ENCODE peak calls at places on chromosomes 7 and 10, in eight cellular contexts. H is IMR-90, I is esophagus squamous epithelium, O is body of pancreas, M is adrenal gland, Q is A549, A is sigmoid colon, J is right lobe of liver. W is an unnamed sample.

GRCh38 chr10:43123361-43124093 is 14.7 kb upstream of the CSGALNACT2 start:
- DNase-seq in H (no peak), I (no peak), O (no peak), M (no peak), Q (no peak), A (no peak), J (no peak), W (no peak)

GRCh38 chr10:133274751-133275682 is 1.7 kb downstream of the ADAM8 start:
- DNase-seq in H (no peak), I (no peak), O (no peak), M (no peak), Q (no peak), A (no peak), J (no peak), W (no peak)

GRCh38 chr7:30348083-30348560 is 63.7 kb downstream of the ZNRF2 start:
- DNase-seq in H (peak; percentile 88), I (no peak), O (no peak), M (peak; percentile 11), Q (peak; percentile 23), A (no peak), J (no peak), W (no peak)

GRCh38 chr10:9605231-9605630 is 1412.4 kb upstream of the CELF2 start:
- DNase-seq in H (no peak), I (no peak), O (no peak), M (no peak), Q (no peak), A (no peak), J (no peak), W (no peak)

GRCh38 chr10:124003481-124004371 is 89.7 kb downstream of the CHST15 start:
- DNase-seq in H (no peak), I (no peak), O (no peak), M (no peak), Q (no peak), A (peak; percentile 61), J (no peak), W (no peak)

GRCh38 chr10:88800152-88801125 is 2.1 kb upstream of the LIPM start:
- DNase-seq in H (peak; percentile 72), I (no peak), O (no peak), M (no peak), Q (no peak), A (no peak), J (no peak), W (no peak)

GRCh38 chr10:110357252-110357780 is 52.6 kb upstream of the SMNDC1 start:
- DNase-seq in H (peak; percentile 99), I (no peak), O (no peak), M (no peak), Q (no peak), A (no peak), J (no peak), W (no peak)

GRCh38 chr7:28078036-28078901 is 102.3 kb downstream of the JAZF1 start:
- DNase-seq in H (peak; percentile 62), I (no peak), O (peak; percentile 50), M (peak; percentile 56), Q (peak; percentile 37), A (no peak), J (no peak), W (peak; percentile 54)

GRCh38 chr10:11516419-11516721 is 95.1 kb downstream of the USP6NL start:
- DNase-seq in H (no peak), I (no peak), O (no peak), M (no peak), Q (no peak), A (no peak), J (no peak), W (no peak)

GRCh38 chr7:69942557-69942956 is 344.3 kb downstream of the AUTS2 start:
- DNase-seq in H (no peak), I (no peak), O (no peak), M (no peak), Q (no peak), A (no peak), J (no peak), W (no peak)

GRCh38 chr10:112517381-112517976 is 70.5 kb downstream of the VTI1A start:
- DNase-seq in H (no peak), I (no peak), O (peak; percentile 18), M (peak; percentile 15), Q (no peak), A (no peak), J (no peak), W (no peak)

GRCh38 chr7:73519867-73520672 is 2.0 kb downstream of the BAZ1B start:
- DNase-seq in H (peak; percentile 3), I (no peak), O (peak; percentile 15), M (no peak), Q (no peak), A (no peak), J (no peak), W (no peak)

GRCh38 chr10:124239134-124239533 is 145.7 kb upstream of the CHST15 start:
- DNase-seq in H (no peak), I (no peak), O (no peak), M (no peak), Q (no peak), A (peak; percentile 60), J (peak; percentile 17), W (no peak)

GRCh38 chr7:28086198-28086597 is 94.4 kb downstream of the JAZF1 start:
- DNase-seq in H (no peak), I (no peak), O (no peak), M (no peak), Q (no peak), A (no peak), J (no peak), W (no peak)

GRCh38 chr7:49803812-49804211 is 30.4 kb downstream of the VWC2 start:
- DNase-seq in H (no peak), I (no peak), O (no peak), M (no peak), Q (no peak), A (no peak), J (no peak), W (no peak)
- TF ChIP-seq POLR2A in H (no peak), I (no peak), O (no peak), M (no peak), Q (no peak), A (no peak), J (no peak), W (no peak)

DNA sequence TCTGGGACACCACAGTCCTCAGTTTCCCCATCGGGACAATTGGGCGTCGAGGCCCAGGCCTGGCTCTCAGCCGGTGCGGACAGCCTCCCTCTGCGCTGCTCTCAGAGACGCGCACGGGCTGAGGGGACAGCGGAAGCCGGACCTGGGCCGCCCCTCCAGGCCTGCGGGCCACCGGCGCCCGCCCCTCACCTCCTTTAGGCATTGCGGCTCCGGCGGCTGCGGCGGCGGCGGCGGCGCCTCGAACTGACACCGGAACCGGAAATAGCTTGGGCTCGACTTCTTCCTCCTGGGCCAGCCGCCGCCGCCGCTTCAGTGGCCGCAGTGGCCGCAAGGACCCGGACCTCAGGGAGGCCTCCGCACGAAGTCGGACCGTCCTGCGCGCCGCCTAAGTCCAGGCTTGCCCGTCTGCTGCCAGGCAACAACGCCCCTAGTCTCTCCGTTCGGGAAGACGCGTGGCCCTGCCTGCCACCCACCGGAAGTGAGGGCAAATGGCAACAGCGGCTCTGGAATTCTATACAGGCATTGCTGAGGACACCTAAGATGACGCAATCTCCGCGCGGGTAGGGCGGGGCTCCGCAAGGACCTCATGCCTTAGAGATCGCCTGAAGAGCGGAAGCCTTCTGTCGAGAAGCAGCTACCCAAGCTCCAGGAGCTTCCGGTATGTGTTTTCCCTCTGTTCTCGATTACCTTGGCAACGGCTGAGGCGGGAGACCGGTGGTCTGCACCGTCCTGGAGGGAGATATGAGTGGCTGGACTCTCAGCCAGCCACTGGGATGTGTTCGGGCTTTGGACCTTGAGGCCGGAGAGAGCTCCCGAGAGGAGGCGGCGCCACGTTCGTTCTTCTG is at the start of the genes BUD31 and PDAP1:
- DNase-seq in H (peak; percentile 95), I (peak; percentile 67), O (peak; percentile 92), M (peak; percentile 96), Q (peak; percentile 96), A (peak; percentile 97), J (peak; percentile 95), W (peak; percentile 84)
- TF ChIP-seq POLR2A in H (peak; percentile 95), I (peak; percentile 72), O (peak; percentile 95), M (peak; percentile 94), Q (peak; percentile 86), A (peak; percentile 81), J (peak; percentile 91), W (peak; percentile 50)

GRCh38 chr7:98400538-98401427 is at the start of gene BAIAP2L1:
- DNase-seq in H (peak; percentile 49), I (peak; percentile 11), O (peak; percentile 99), M (peak; percentile 94), Q (peak; percentile 67), A (peak; percentile 67), J (peak; percentile 96), W (no peak)
- TF ChIP-seq POLR2A in H (no peak), I (no peak), O (peak; percentile 51), M (peak; percentile 68), Q (peak; percentile 57), A (no peak), J (peak; percentile 70), W (no peak)

GRCh38 chr7:140176811-140177702 is at the start of gene KDM7A:
- DNase-seq in H (peak; percentile 91), I (peak; percentile 70), O (peak; percentile 93), M (peak; percentile 93), Q (peak; percentile 72), A (peak; percentile 95), J (peak; percentile 96), W (peak; percentile 84)
- TF ChIP-seq POLR2A in H (peak; percentile 85), I (peak; percentile 93), O (peak; percentile 85), M (peak; percentile 89), Q (peak; percentile 65), A (no peak), J (peak; percentile 95), W (peak; percentile 88)

GRCh38 chr10:96089670-96090462 is 40.2 kb upstream of the ZNF518A start:
- DNase-seq in H (peak; percentile 96), I (peak; percentile 85), O (peak; percentile 95), M (peak; percentile 95), Q (peak; percentile 91), A (peak; percentile 96), J (peak; percentile 93), W (peak; percentile 85)
- TF ChIP-seq POLR2A in H (peak; percentile 79), I (no peak), O (peak; percentile 93), M (peak; percentile 53), Q (peak; percentile 68), A (no peak), J (peak; percentile 81), W (no peak)

GRCh38 chr7:100220833-100221718 is 1.3 kb downstream of the PVRIG start:
- DNase-seq in H (no peak), I (no peak), O (no peak), M (no peak), Q (no peak), A (no peak), J (no peak), W (no peak)
- TF ChIP-seq POLR2A in H (no peak), I (no peak), O (no peak), M (no peak), Q (no peak), A (no peak), J (no peak), W (no peak)

GRCh38 chr10:83301732-83302131 is 837.6 kb upstream of the GHITM start:
- DNase-seq in H (no peak), I (no peak), O (no peak), M (no peak), Q (no peak), A (no peak), J (no peak), W (no peak)
- TF ChIP-seq POLR2A in H (no peak), I (no peak), O (no peak), M (no peak), Q (no peak), A (no peak), J (no peak), W (no peak)

GRCh38 chr10:87518937-87519336 is 14.2 kb downstream of the MINPP1 start:
- DNase-seq in H (no peak), I (no peak), O (no peak), M (no peak), Q (no peak), A (no peak), J (no peak), W (no peak)
- TF ChIP-seq POLR2A in H (no peak), I (no peak), O (no peak), M (no peak), Q (no peak), A (no peak), J (no peak), W (no peak)